ENCODE peak calls at places on chromosomes 16 and 17, in six cellular contexts. N, I, Y, M, Z and W are unnamed samples. For H3K4me1, the result is how much of the 10 kb centered on the place peaks cover.

GRCh38 chr17:68054296-68054900 is 18.9 kb downstream of the KPNA2 start:
- DNase-seq in N (no peak), I (no peak), Y (peak), M (no peak), Z (peak), W (no peak)

GRCh38 chr16:48608452-48608851 is 1.5 kb downstream of the N4BP1 start:
- DNase-seq in N (no peak), I (no peak), Y (no peak), M (no peak), Z (no peak), W (no peak)

GRCh38 chr17:61723914-61724313 is 132.9 kb upstream of the NACA2 start:
- DNase-seq in N (no peak), I (no peak), Y (no peak), M (no peak), Z (no peak), W (no peak)

GRCh38 chr16:11551842-11552241 is 34.9 kb downstream of the LITAF start:
- DNase-seq in N (no peak), I (no peak), Y (no peak), M (no peak), Z (no peak), W (no peak)

GRCh38 chr17:61393904-61394629 is 5.6 kb upstream of the TBX2 start:
- DNase-seq in N (no peak), I (no peak), Y (no peak), M (peak), Z (no peak), W (no peak)

GRCh38 chr17:43465049-43465448 is 18.7 kb upstream of the DHX8 start:
- DNase-seq in N (no peak), I (no peak), Y (no peak), M (no peak), Z (no peak), W (no peak)

GRCh38 chr16:68645494-68646388 is 631 bp downstream of the CDH3 start:
- DNase-seq in N (no peak), I (no peak), Y (no peak), M (peak), Z (no peak), W (no peak)

GRCh38 chr16:13316008-13316407 is 414.6 kb downstream of the SHISA9 start:
- DNase-seq in N (no peak), I (no peak), Y (no peak), M (no peak), Z (no peak), W (no peak)

GRCh38 chr16:4306439-4307214 is 9.2 kb upstream of the GLIS2 start:
- DNase-seq in N (no peak), I (no peak), Y (no peak), M (peak), Z (no peak), W (no peak)

GRCh38 chr17:35748979-35749378 is 4.1 kb downstream of the GAS2L2 start:
- DNase-seq in N (no peak), I (no peak), Y (no peak), M (no peak), Z (no peak), W (no peak)

GRCh38 chr17:69179227-69179952 is 37.7 kb upstream of the ABCA6 start:
- DNase-seq in N (no peak), I (no peak), Y (peak), M (no peak), Z (no peak), W (no peak)

GRCh38 chr17:61314368-61315078 is 85.1 kb upstream of the TBX2 start:
- DNase-seq in N (peak), I (no peak), Y (peak), M (no peak), Z (peak), W (peak)

GRCh38 chr16:84312783-84313382 is 18.2 kb downstream of the WFDC1 start:
- DNase-seq in N (no peak), I (no peak), Y (no peak), M (peak), Z (no peak), W (no peak)

GRCh38 chr17:72915631-72916081 is 176.8 kb downstream of the SLC39A11 start:
- DNase-seq in N (no peak), I (no peak), Y (no peak), M (no peak), Z (no peak), W (no peak)

GRCh38 chr17:73393962-73394361 is 82.2 kb upstream of the CDC42EP4 start:
- DNase-seq in N (no peak), I (no peak), Y (no peak), M (no peak), Z (no peak), W (no peak)

GRCh38 chr17:57530026-57530425 is 215.1 kb downstream of the CCDC182 start:
- DNase-seq in N (no peak), I (no peak), Y (no peak), M (no peak), Z (no peak), W (no peak)

GRCh38 chr17:57531078-57531477 is 214.0 kb downstream of the CCDC182 start:
- DNase-seq in N (no peak), I (no peak), Y (no peak), M (no peak), Z (no peak), W (no peak)

GRCh38 chr17:57530508-57530907 is 214.6 kb downstream of the CCDC182 start:
- DNase-seq in N (no peak), I (no peak), Y (no peak), M (no peak), Z (no peak), W (no peak)

GRCh38 chr17:57527437-57528083 is 217.5 kb downstream of the CCDC182 start:
- DNase-seq in N (no peak), I (no peak), Y (no peak), M (peak), Z (no peak), W (no peak)

DNA sequence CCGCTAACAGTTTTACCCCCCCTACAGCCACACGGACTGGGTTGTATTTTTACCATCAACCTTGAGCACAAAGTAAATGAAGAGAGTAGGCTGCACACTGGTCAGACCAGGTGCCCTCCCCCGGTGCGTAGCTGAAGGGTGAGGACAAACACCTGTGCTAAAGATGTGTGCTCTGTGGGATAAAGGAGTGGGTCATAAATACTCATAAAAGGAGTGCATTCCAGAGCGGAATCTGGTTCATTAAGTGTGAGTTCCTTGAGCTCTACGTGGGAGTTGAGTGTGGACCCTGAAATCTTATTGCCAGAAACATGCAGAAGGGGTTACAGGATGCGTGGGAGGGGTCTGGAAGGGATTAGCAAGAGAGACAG is 217.0 kb downstream of the CCDC182 start:
- DNase-seq in N (no peak), I (no peak), Y (no peak), M (no peak), Z (no peak), W (no peak)
- H3K4me1 ChIP-seq in N (under half), I (under half), Y (under half), M (half or more), Z (under half), W (under half)

GRCh38 chr17:81278831-81279230 is 16.3 kb downstream of the SLC38A10 start:
- DNase-seq in N (no peak), I (no peak), Y (no peak), M (no peak), Z (no peak), W (no peak)
- H3K27ac ChIP-seq in N (no peak), I (no peak), Y (peak), M (no peak), Z (peak), W (no peak)

GRCh38 chr16:57801098-57801855 is 1.0 kb downstream of the KIFC3 start:
- DNase-seq in N (no peak), I (no peak), Y (no peak), M (peak), Z (no peak), W (no peak)
- H3K4me1 ChIP-seq in N (under half), I (under half), Y (half or more), M (under half), Z (half or more), W (under half)

GRCh38 chr17:44956998-44957981 is 9.7 kb upstream of the KIF18B start:
- DNase-seq in N (no peak), I (no peak), Y (no peak), M (no peak), Z (no peak), W (no peak)

GRCh38 chr17:44961921-44962350 is 6.2 kb downstream of the C1QL1 start:
- DNase-seq in N (no peak), I (no peak), Y (no peak), M (no peak), Z (no peak), W (no peak)

GRCh38 chr17:44959821-44960523 is 8.1 kb downstream of the C1QL1 start:
- DNase-seq in N (no peak), I (no peak), Y (no peak), M (no peak), Z (no peak), W (no peak)

GRCh38 chr17:44956076-44956475 is 8.5 kb upstream of the KIF18B start:
- DNase-seq in N (no peak), I (no peak), Y (no peak), M (no peak), Z (no peak), W (no peak)

GRCh38 chr17:44960654-44961053 is 7.4 kb downstream of the C1QL1 start:
- DNase-seq in N (no peak), I (no peak), Y (no peak), M (no peak), Z (no peak), W (no peak)
- H3K27ac ChIP-seq in N (no peak), I (no peak), Y (no peak), M (no peak), Z (no peak), W (no peak)

GRCh38 chr16:56980203-56980535 is 9.2 kb upstream of the NLRC5 start:
- DNase-seq in N (no peak), I (no peak), Y (no peak), M (no peak), Z (no peak), W (no peak)
- H3K4me1 ChIP-seq in N (under half), I (under half), Y (under half), M (under half), Z (under half), W (under half)

GRCh38 chr17:40179923-40180659 is 2.8 kb downstream of the RAPGEFL1 start:
- DNase-seq in N (no peak), I (no peak), Y (no peak), M (no peak), Z (no peak), W (no peak)

GRCh38 chr17:40180694-40181093 is 3.4 kb downstream of the RAPGEFL1 start:
- DNase-seq in N (no peak), I (no peak), Y (peak), M (no peak), Z (no peak), W (no peak)

GRCh38 chr17:40182606-40183005 is 5.3 kb downstream of the RAPGEFL1 start:
- DNase-seq in N (no peak), I (no peak), Y (no peak), M (no peak), Z (no peak), W (no peak)

GRCh38 chr17:40178660-40179059 is 1.4 kb downstream of the RAPGEFL1 start:
- DNase-seq in N (no peak), I (no peak), Y (no peak), M (no peak), Z (no peak), W (no peak)

GRCh38 chr17:40181205-40181604 is 3.9 kb downstream of the RAPGEFL1 start:
- DNase-seq in N (no peak), I (no peak), Y (no peak), M (no peak), Z (no peak), W (no peak)
- H3K27ac ChIP-seq in N (no peak), I (no peak), Y (peak), M (no peak), Z (no peak), W (no peak)

DNA sequence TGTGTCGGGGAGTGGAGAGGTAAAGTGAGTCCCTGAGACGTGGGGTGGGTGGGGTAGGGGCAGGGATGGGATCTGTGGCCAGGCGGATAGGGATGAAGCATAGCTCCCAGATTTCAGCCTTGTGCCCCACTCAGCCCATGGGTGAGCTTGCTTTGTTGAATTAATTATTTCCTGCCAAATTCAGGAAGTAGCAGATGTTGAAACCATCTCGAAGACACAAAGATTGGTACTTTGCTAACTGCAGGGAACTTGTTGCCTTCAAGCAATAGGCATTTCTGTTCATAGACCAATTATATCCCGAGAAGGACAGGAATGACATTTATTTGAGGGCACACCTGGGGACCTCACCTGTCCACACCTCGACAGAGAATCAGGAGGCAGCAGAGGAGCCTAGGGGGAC is 11.0 kb upstream of the C16orf74 start:
- DNase-seq in N (no peak), I (no peak), Y (no peak), M (no peak), Z (no peak), W (no peak)
- H3K4me1 ChIP-seq in N (under half), I (under half), Y (under half), M (under half), Z (under half), W (under half)

GRCh38 chr17:45334231-45334630 is 17.4 kb upstream of the MAP3K14 start:
- DNase-seq in N (no peak), I (no peak), Y (no peak), M (no peak), Z (no peak), W (no peak)
- H3K27ac ChIP-seq in N (no peak), I (no peak), Y (peak), M (no peak), Z (no peak), W (no peak)

DNA sequence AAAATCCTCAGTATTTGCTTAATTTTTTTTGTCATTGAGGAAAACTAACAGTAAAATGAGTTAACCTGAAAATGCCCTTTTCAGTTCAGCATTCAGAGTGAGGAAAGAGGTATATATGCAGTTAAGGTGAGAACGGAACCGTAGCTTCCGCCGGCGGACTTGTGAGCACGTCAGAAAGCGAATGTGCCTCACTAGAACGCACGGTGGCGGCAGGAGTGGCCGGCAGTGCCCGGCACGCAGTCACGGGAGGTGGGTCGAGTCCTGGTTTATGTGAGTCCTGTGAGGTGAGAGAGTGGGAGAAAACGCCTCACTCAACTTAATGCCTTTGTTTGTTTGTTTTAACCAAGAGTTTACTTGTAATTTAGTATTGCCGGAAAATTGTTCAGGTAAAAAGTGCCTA is 6.1 kb downstream of the SEC14L1 start:
- DNase-seq in N (no peak), I (no peak), Y (peak), M (no peak), Z (no peak), W (no peak)
- H3K4me1 ChIP-seq in N (under half), I (under half), Y (half or more), M (under half), Z (half or more), W (under half)